ENCODE peak calls at places on chromosomes 13 and 19, in six cellular contexts. One of them, this sample, is unnamed.

GRCh38 chr13:45055902-45056648 is 64.2 kb upstream of the GTF2F2 start:
- DNase-seq in colonic mucosa: peak
- DNase-seq in dorsolateral prefrontal cortex: no peak
- DNase-seq in tibial nerve: peak
- DNase-seq in stomach: no peak
- DNase-seq in IMR-90: peak
- DNase-seq in this sample: no peak

GRCh38 chr19:1172353-1173159 is 1.5 kb downstream of the SBNO2 start:
- DNase-seq in colonic mucosa: peak
- DNase-seq in stomach: peak
- DNase-seq in IMR-90: peak
- DNase-seq in dorsolateral prefrontal cortex: peak
- DNase-seq in tibial nerve: peak
- DNase-seq in this sample: peak

GRCh38 chr19:52710538-52710937 is 24.3 kb downstream of the ZNF611 start:
- DNase-seq in colonic mucosa: no peak
- DNase-seq in IMR-90: no peak
- DNase-seq in stomach: no peak
- DNase-seq in dorsolateral prefrontal cortex: no peak
- DNase-seq in tibial nerve: no peak
- DNase-seq in this sample: no peak

GRCh38 chr19:55545913-55546495 is 661 bp upstream of the SBK3 start:
- DNase-seq in colonic mucosa: no peak
- DNase-seq in stomach: no peak
- DNase-seq in dorsolateral prefrontal cortex: no peak
- DNase-seq in tibial nerve: no peak
- DNase-seq in IMR-90: no peak
- DNase-seq in this sample: no peak

GRCh38 chr13:113421673-113422270 is 31.5 kb downstream of the ADPRHL1 start:
- DNase-seq in stomach: no peak
- DNase-seq in colonic mucosa: no peak
- DNase-seq in dorsolateral prefrontal cortex: no peak
- DNase-seq in IMR-90: peak
- DNase-seq in tibial nerve: peak
- DNase-seq in this sample: peak

GRCh38 chr19:38319421-38320258 is at the start of gene KCNK6:
- DNase-seq in dorsolateral prefrontal cortex: peak
- DNase-seq in colonic mucosa: peak
- DNase-seq in tibial nerve: peak
- DNase-seq in stomach: peak
- DNase-seq in IMR-90: no peak
- DNase-seq in this sample: peak

GRCh38 chr13:97003071-97003470 is 8.8 kb upstream of the OXGR1 start:
- DNase-seq in dorsolateral prefrontal cortex: no peak
- DNase-seq in colonic mucosa: no peak
- DNase-seq in IMR-90: no peak
- DNase-seq in tibial nerve: no peak
- DNase-seq in stomach: no peak
- DNase-seq in this sample: no peak

GRCh38 chr13:98542568-98543379 is 34.1 kb downstream of the STK24 start:
- DNase-seq in dorsolateral prefrontal cortex: no peak
- DNase-seq in tibial nerve: no peak
- DNase-seq in stomach: no peak
- DNase-seq in colonic mucosa: no peak
- DNase-seq in IMR-90: no peak
- DNase-seq in this sample: no peak

GRCh38 chr19:19345970-19346369 is 25.3 kb downstream of the MAU2 start:
- DNase-seq in dorsolateral prefrontal cortex: no peak
- DNase-seq in tibial nerve: no peak
- DNase-seq in IMR-90: no peak
- DNase-seq in colonic mucosa: no peak
- DNase-seq in stomach: no peak
- DNase-seq in this sample: no peak

GRCh38 chr13:102847272-102848234 is 1.7 kb downstream of the ERCC5 start:
- DNase-seq in colonic mucosa: no peak
- DNase-seq in tibial nerve: no peak
- DNase-seq in dorsolateral prefrontal cortex: no peak
- DNase-seq in stomach: no peak
- DNase-seq in IMR-90: peak
- DNase-seq in this sample: no peak

GRCh38 chr19:5403968-5404640 is 51.1 kb upstream of the ZNRF4 start:
- DNase-seq in IMR-90: peak
- DNase-seq in colonic mucosa: peak
- DNase-seq in tibial nerve: peak
- DNase-seq in stomach: peak
- DNase-seq in dorsolateral prefrontal cortex: peak
- DNase-seq in this sample: peak

GRCh38 chr19:46860846-46861690 is at the start of gene ARHGAP35:
- DNase-seq in tibial nerve: no peak
- DNase-seq in stomach: no peak
- DNase-seq in IMR-90: no peak
- DNase-seq in dorsolateral prefrontal cortex: no peak
- DNase-seq in colonic mucosa: peak
- DNase-seq in this sample: no peak

GRCh38 chr13:51585234-51585672 is 991 bp downstream of the WDFY2 start:
- DNase-seq in dorsolateral prefrontal cortex: no peak
- DNase-seq in tibial nerve: peak
- DNase-seq in colonic mucosa: no peak
- DNase-seq in IMR-90: peak
- DNase-seq in stomach: no peak
- DNase-seq in this sample: peak
- H3K4me3 ChIP-seq in dorsolateral prefrontal cortex: peak
- H3K4me3 ChIP-seq in tibial nerve: peak
- H3K4me3 ChIP-seq in colonic mucosa: peak
- H3K4me3 ChIP-seq in IMR-90: peak
- H3K4me3 ChIP-seq in stomach: peak
- H3K4me3 ChIP-seq in this sample: peak

GRCh38 chr19:18010149-18010548 is 2.2 kb downstream of the ARRDC2 start:
- DNase-seq in IMR-90: no peak
- DNase-seq in colonic mucosa: no peak
- DNase-seq in tibial nerve: no peak
- DNase-seq in stomach: no peak
- DNase-seq in dorsolateral prefrontal cortex: no peak
- DNase-seq in this sample: no peak

GRCh38 chr19:18013210-18013609 is 5.2 kb downstream of the ARRDC2 start:
- DNase-seq in colonic mucosa: no peak
- DNase-seq in stomach: no peak
- DNase-seq in dorsolateral prefrontal cortex: no peak
- DNase-seq in IMR-90: no peak
- DNase-seq in tibial nerve: no peak
- DNase-seq in this sample: no peak

GRCh38 chr19:18017275-18018083 is 9.5 kb downstream of the ARRDC2 start:
- DNase-seq in stomach: no peak
- DNase-seq in IMR-90: no peak
- DNase-seq in dorsolateral prefrontal cortex: no peak
- DNase-seq in tibial nerve: no peak
- DNase-seq in colonic mucosa: no peak
- DNase-seq in this sample: no peak

GRCh38 chr19:18013621-18014111 is 5.7 kb downstream of the ARRDC2 start:
- DNase-seq in tibial nerve: no peak
- DNase-seq in colonic mucosa: no peak
- DNase-seq in dorsolateral prefrontal cortex: no peak
- DNase-seq in stomach: no peak
- DNase-seq in IMR-90: no peak
- DNase-seq in this sample: no peak

GRCh38 chr19:18014197-18014596 is 6.2 kb downstream of the ARRDC2 start:
- DNase-seq in stomach: no peak
- DNase-seq in tibial nerve: no peak
- DNase-seq in dorsolateral prefrontal cortex: no peak
- DNase-seq in colonic mucosa: no peak
- DNase-seq in IMR-90: no peak
- DNase-seq in this sample: no peak
- H3K4me3 ChIP-seq in stomach: no peak
- H3K4me3 ChIP-seq in tibial nerve: no peak
- H3K4me3 ChIP-seq in dorsolateral prefrontal cortex: no peak
- H3K4me3 ChIP-seq in colonic mucosa: no peak
- H3K4me3 ChIP-seq in IMR-90: no peak
- H3K4me3 ChIP-seq in this sample: no peak

GRCh38 chr19:53962887-53963435 is at the start of gene CACNG8:
- DNase-seq in dorsolateral prefrontal cortex: no peak
- DNase-seq in stomach: no peak
- DNase-seq in colonic mucosa: no peak
- DNase-seq in tibial nerve: no peak
- DNase-seq in IMR-90: no peak
- DNase-seq in this sample: no peak

GRCh38 chr19:53959176-53959757 is 3.5 kb upstream of the CACNG8 start:
- DNase-seq in dorsolateral prefrontal cortex: no peak
- DNase-seq in tibial nerve: no peak
- DNase-seq in colonic mucosa: no peak
- DNase-seq in IMR-90: no peak
- DNase-seq in stomach: no peak
- DNase-seq in this sample: no peak

GRCh38 chr19:53960886-53961285 is 1.9 kb upstream of the CACNG8 start:
- DNase-seq in tibial nerve: no peak
- DNase-seq in IMR-90: no peak
- DNase-seq in dorsolateral prefrontal cortex: no peak
- DNase-seq in stomach: no peak
- DNase-seq in colonic mucosa: no peak
- DNase-seq in this sample: no peak

GRCh38 chr19:53960187-53960586 is 2.5 kb upstream of the CACNG8 start:
- DNase-seq in IMR-90: no peak
- DNase-seq in colonic mucosa: no peak
- DNase-seq in stomach: no peak
- DNase-seq in dorsolateral prefrontal cortex: no peak
- DNase-seq in tibial nerve: no peak
- DNase-seq in this sample: no peak

DNA sequence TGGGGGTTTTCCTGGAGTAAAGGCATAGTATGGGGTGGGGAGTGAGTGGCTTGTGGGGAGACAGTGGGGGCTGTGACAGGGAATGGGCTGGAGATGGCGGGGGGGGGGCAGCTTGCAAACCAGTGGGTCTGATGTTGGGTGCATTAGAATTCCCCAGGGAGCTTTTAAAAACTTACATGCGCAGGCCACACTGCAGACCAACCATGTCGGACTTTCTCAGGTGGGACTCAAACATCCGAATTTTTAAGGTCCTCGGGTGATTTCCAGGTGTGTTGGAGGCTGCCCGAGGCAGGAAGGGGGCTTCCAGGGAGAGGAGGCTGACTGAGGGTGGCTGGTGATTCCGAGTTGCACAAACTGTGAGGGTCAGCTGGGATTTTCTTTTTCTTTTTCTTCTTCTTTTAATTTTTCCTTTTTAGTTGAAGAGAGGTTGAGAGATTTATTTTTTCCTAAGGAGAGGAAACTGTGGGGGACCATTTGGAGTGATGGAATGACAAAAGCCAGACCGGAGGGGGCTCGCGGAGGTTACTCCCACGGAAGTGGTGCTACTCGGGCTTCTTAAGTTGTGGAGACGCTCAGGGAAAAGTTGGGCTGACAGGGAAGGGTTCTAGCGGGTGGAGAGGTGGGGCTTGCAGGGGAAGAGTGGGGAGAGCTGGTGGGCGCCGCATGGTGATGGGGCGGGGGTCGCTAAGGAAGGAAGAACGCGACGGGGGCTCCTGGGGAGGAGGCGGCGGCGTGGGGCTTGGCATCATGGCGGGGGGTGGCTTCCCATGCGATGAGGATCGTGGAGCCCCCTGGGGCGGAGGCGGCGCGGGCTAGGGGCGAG is 1.0 kb upstream of the CACNG8 start:
- DNase-seq in IMR-90: no peak
- DNase-seq in colonic mucosa: no peak
- DNase-seq in tibial nerve: no peak
- DNase-seq in stomach: no peak
- DNase-seq in dorsolateral prefrontal cortex: no peak
- DNase-seq in this sample: no peak
- H3K4me3 ChIP-seq in IMR-90: no peak
- H3K4me3 ChIP-seq in colonic mucosa: no peak
- H3K4me3 ChIP-seq in tibial nerve: no peak
- H3K4me3 ChIP-seq in stomach: no peak
- H3K4me3 ChIP-seq in dorsolateral prefrontal cortex: peak
- H3K4me3 ChIP-seq in this sample: no peak

GRCh38 chr13:46489586-46490023 is 63.4 kb upstream of the LRCH1 start:
- DNase-seq in dorsolateral prefrontal cortex: no peak
- DNase-seq in colonic mucosa: no peak
- DNase-seq in IMR-90: peak
- DNase-seq in stomach: no peak
- DNase-seq in tibial nerve: peak
- DNase-seq in this sample: no peak
- H3K4me3 ChIP-seq in dorsolateral prefrontal cortex: no peak
- H3K4me3 ChIP-seq in colonic mucosa: no peak
- H3K4me3 ChIP-seq in IMR-90: no peak
- H3K4me3 ChIP-seq in stomach: no peak
- H3K4me3 ChIP-seq in tibial nerve: no peak
- H3K4me3 ChIP-seq in this sample: no peak

DNA sequence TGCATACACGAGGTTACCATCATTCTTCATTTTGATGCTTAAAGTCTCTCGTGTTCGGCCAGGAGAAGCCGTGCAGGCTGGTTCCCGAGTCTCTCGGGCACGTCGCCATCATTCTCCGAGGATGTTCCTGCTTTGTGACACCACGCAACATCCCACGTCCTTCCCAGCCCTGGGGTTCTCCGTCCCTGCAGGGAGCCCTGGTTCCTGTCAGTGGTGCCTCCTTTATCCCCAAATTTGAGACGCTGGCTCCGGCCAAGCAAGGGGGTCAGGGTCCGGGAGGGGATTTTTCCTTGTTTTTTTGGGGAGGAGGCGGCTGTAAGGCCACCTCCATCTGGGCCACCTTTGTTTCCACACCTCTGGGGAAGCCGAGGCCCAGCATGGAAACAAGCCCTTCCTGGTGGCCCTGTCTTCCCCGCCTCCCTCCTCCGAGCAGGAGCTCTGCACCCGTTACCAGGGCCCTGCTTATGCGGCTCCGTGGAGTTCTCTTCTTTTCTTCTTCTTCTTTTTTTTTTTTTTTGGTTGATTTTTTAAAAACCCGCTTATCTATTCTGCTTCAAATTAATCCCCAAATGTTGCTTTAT is 50.2 kb downstream of the TEX29 start:
- DNase-seq in dorsolateral prefrontal cortex: no peak
- DNase-seq in tibial nerve: no peak
- DNase-seq in stomach: no peak
- DNase-seq in colonic mucosa: no peak
- DNase-seq in IMR-90: no peak
- DNase-seq in this sample: no peak
- H3K4me3 ChIP-seq in dorsolateral prefrontal cortex: no peak
- H3K4me3 ChIP-seq in tibial nerve: no peak
- H3K4me3 ChIP-seq in stomach: no peak
- H3K4me3 ChIP-seq in colonic mucosa: no peak
- H3K4me3 ChIP-seq in IMR-90: no peak
- H3K4me3 ChIP-seq in this sample: no peak

DNA sequence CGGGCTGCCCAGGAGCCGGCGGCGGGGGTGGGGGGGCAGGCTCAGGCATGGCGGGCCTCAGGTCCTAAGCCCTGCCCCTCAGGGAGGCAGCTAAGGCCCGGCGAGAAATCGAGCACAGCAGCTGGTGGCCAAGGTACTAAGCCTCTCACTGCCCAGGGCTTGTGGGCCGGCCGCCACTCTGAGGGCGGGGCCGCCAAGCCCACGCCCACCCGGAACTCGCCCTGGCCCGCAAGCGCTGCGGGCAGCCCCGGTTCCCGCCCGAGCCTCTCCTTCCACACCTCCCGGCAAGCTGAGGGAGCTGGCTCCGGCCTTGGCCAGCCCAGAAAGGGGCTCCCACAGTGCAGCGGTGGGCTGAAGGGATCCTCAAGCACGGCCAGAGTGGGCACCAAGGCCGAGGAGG is 33.1 kb downstream of the PCDH8 start:
- DNase-seq in tibial nerve: no peak
- DNase-seq in stomach: no peak
- DNase-seq in colonic mucosa: no peak
- DNase-seq in IMR-90: no peak
- DNase-seq in dorsolateral prefrontal cortex: no peak
- DNase-seq in this sample: no peak
- H3K4me3 ChIP-seq in tibial nerve: no peak
- H3K4me3 ChIP-seq in stomach: no peak
- H3K4me3 ChIP-seq in colonic mucosa: no peak
- H3K4me3 ChIP-seq in IMR-90: no peak
- H3K4me3 ChIP-seq in dorsolateral prefrontal cortex: no peak
- H3K4me3 ChIP-seq in this sample: peak